ENCODE peak calls at places on chromosomes 16 and 17, in six cellular contexts. N is lower leg skin, Q is cardiac fibroblast, E is thoracic aorta, K is colonic mucosa, P is bronchial epithelial cell. Z is an unnamed sample.

GRCh38 chr16:75138636-75139035 is 9.7 kb upstream of the ZFP1 start:
- DNase-seq in K (no peak), N (no peak), Q (peak; percentile 20), P (no peak), E (no peak), Z (peak; percentile 32)

GRCh38 chr16:56277040-56277439 is 85.8 kb downstream of the GNAO1 start:
- DNase-seq in K (no peak), E (no peak), P (no peak), Q (no peak), N (peak; percentile 46), Z (no peak)

GRCh38 chr17:47713980-47714689 is 18.9 kb upstream of the TBX21 start:
- DNase-seq in E (no peak), K (no peak), Q (no peak), P (no peak), N (no peak), Z (peak; percentile 48)

GRCh38 chr17:66373944-66374817 is 71.8 kb downstream of the PRKCA start:
- DNase-seq in K (peak; percentile 40), Q (peak; percentile 41), E (no peak), P (no peak), N (no peak), Z (no peak)

GRCh38 chr17:33046361-33047255 is 55.0 kb downstream of the SPACA3 start:
- DNase-seq in P (no peak), E (no peak), K (no peak), N (peak; percentile 43), Q (no peak), Z (no peak)

GRCh38 chr16:65538945-65539344 is 417.1 kb upstream of the CDH11 start:
- DNase-seq in P (peak; percentile 38), Q (peak; percentile 53), E (no peak), N (no peak), K (no peak), Z (no peak)

GRCh38 chr16:3774156-3774767 is 56.9 kb upstream of the TRAP1 start:
- DNase-seq in K (no peak), E (no peak), Q (peak; percentile 61), N (peak; percentile 46), P (no peak), Z (no peak)

GRCh38 chr16:24966031-24966430 is 49.1 kb downstream of the ARHGAP17 start:
- DNase-seq in P (no peak), N (no peak), E (no peak), K (no peak), Q (no peak), Z (no peak)

GRCh38 chr17:74303300-74303699 is 22.7 kb upstream of the KIF19 start:
- DNase-seq in N (no peak), K (no peak), P (no peak), Q (no peak), E (no peak), Z (no peak)

GRCh38 chr17:82098939-82099765 is 1.1 kb upstream of the FASN start:
- DNase-seq in P (no peak), Q (no peak), K (no peak), N (no peak), E (no peak), Z (peak; percentile 58)

GRCh38 chr16:75306102-75306762 is 54.8 kb upstream of the BCAR1 start:
- DNase-seq in Q (peak; percentile 16), P (peak; percentile 90), N (no peak), E (no peak), K (peak; percentile 63), Z (no peak)

GRCh38 chr17:73165616-73166404 is 1.0 kb downstream of the SSTR2 start:
- DNase-seq in K (no peak), E (no peak), P (no peak), N (no peak), Q (no peak), Z (no peak)

GRCh38 chr17:31369266-31369665 is 22.2 kb upstream of the RAB11FIP4 start:
- DNase-seq in N (no peak), P (no peak), K (no peak), E (no peak), Q (peak; percentile 52), Z (no peak)

GRCh38 chr16:72400257-72401078 is 228.5 kb upstream of the PMFBP1 start:
- DNase-seq in N (no peak), Q (peak; percentile 82), E (no peak), K (peak; percentile 34), P (peak; percentile 52), Z (peak; percentile 73)

GRCh38 chr16:74695450-74696422 is 4.9 kb downstream of the MLKL start:
- DNase-seq in E (peak; percentile 78), P (peak; percentile 93), N (peak; percentile 93), Q (peak; percentile 95), K (peak; percentile 86), Z (peak; percentile 90)

GRCh38 chr16:86575754-86576557 is 2.4 kb upstream of the FOXL1 start:
- DNase-seq in Q (peak; percentile 93), K (peak; percentile 79), E (peak; percentile 79), N (peak; percentile 89), P (peak; percentile 83), Z (peak; percentile 20)

GRCh38 chr17:73430848-73431247 is 119.0 kb upstream of the CDC42EP4 start:
- DNase-seq in E (no peak), K (peak; percentile 29), N (no peak), Q (peak; percentile 10), P (no peak), Z (no peak)

GRCh38 chr17:80492343-80493136 is 16.1 kb upstream of the NPTX1 start:
- DNase-seq in N (no peak), Q (no peak), E (no peak), K (no peak), P (no peak), Z (no peak)

GRCh38 chr16:28935924-28936783 is 4.4 kb downstream of the CD19 start:
- DNase-seq in N (peak; percentile 93), E (peak; percentile 40), Q (peak; percentile 81), K (peak; percentile 95), P (peak; percentile 61), Z (peak; percentile 92)

GRCh38 chr17:74354123-74354522 is 7.5 kb downstream of the BTBD17 start:
- DNase-seq in K (peak; percentile 58), Q (no peak), P (peak; percentile 23), E (no peak), N (no peak), Z (peak; percentile 66)

GRCh38 chr17:48125829-48126612 is 18.5 kb downstream of the SNX11 start:
- DNase-seq in K (no peak), P (no peak), N (peak; percentile 42), E (no peak), Q (no peak), Z (no peak)

GRCh38 chr16:86398622-86399021 is 111.7 kb upstream of the FOXF1 start:
- DNase-seq in N (no peak), Q (peak; percentile 31), P (no peak), E (no peak), K (no peak), Z (no peak)

GRCh38 chr17:48577330-48577945 is 712 bp downstream of the HOXB4 start:
- DNase-seq in K (peak; percentile 63), N (no peak), Q (no peak), P (no peak), E (no peak), Z (no peak)

GRCh38 chr16:58709338-58709737 is 24.8 kb upstream of the SLC38A7 start:
- DNase-seq in E (no peak), K (no peak), Q (no peak), N (no peak), P (no peak), Z (no peak)

GRCh38 chr17:61461586-61461966 is 9.4 kb downstream of the TBX4 start:
- DNase-seq in N (no peak), E (no peak), P (no peak), K (peak; percentile 50), Q (no peak), Z (no peak)

GRCh38 chr17:61462734-61463067 is 10.5 kb downstream of the TBX4 start:
- DNase-seq in E (no peak), K (no peak), P (no peak), N (no peak), Q (no peak), Z (no peak)

GRCh38 chr17:61460796-61461585 is 8.8 kb downstream of the TBX4 start:
- DNase-seq in E (no peak), K (no peak), N (no peak), P (no peak), Q (no peak), Z (no peak)

GRCh38 chr17:61463068-61463980 is 11.1 kb downstream of the TBX4 start:
- DNase-seq in N (peak; percentile 83), Q (no peak), P (no peak), K (no peak), E (no peak), Z (no peak)

GRCh38 chr17:61461967-61462733 is 9.9 kb downstream of the TBX4 start:
- DNase-seq in N (peak; percentile 81), Q (peak; percentile 10), K (no peak), E (no peak), P (no peak), Z (no peak)
- H3K4me3 ChIP-seq in N (no peak overlapping the region), Q (no peak overlapping the region), K (no peak overlapping the region), E (peak overlapping the region; percentile 41), P (no peak overlapping the region), Z (no peak overlapping the region)

DNA sequence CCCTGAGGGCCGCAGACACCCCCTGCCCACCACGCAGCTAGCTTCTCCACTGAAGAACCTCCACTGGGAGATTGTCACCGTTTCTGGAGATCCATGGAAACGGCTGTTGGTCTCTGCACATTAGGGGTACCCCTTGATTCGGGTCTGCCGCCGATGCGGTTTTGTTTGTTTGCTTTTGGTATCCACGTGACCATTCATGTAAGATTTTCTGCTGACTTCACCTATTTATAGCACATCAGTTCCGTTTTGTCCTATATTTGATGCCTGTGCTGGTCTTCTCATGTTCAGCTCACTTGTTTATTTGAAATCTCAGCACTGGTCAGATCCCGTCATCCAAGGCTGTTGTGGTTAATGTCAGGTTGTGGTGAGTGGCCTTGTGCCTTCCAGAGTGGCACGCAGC is 21.1 kb downstream of the CRAMP1 start:
- DNase-seq in N (no peak), Q (no peak), K (no peak), E (no peak), P (no peak), Z (no peak)
- TF ChIP-seq CTCF in N (no peak), Q (no peak), K (no peak), E (no peak), P (no peak), Z (no peak)

GRCh38 chr16:68448360-68448970 is at the start of gene SMPD3:
- DNase-seq in K (peak; percentile 97), P (peak; percentile 91), E (peak; percentile 81), N (peak; percentile 96), Q (peak; percentile 99), Z (peak; percentile 99)

GRCh38 chr16:68444058-68444657 is 4.2 kb downstream of the SMPD3 start:
- DNase-seq in Q (peak; percentile 40), E (no peak), P (peak; percentile 39), N (no peak), K (peak; percentile 57), Z (peak; percentile 16)

GRCh38 chr16:68447721-68448359 is 468 bp downstream of the SMPD3 start:
- DNase-seq in N (peak; percentile 88), P (no peak), K (peak; percentile 38), Q (no peak), E (no peak), Z (no peak)

GRCh38 chr16:68445458-68445857 is 2.9 kb downstream of the SMPD3 start:
- DNase-seq in P (peak; percentile 58), K (peak; percentile 81), Q (peak; percentile 11), E (no peak), N (no peak), Z (peak; percentile 80)

GRCh38 chr16:68446941-68447675 is 1.2 kb downstream of the SMPD3 start:
- DNase-seq in K (no peak), P (no peak), E (no peak), Q (no peak), N (peak; percentile 58), Z (no peak)
- H3K4me3 ChIP-seq in K (no peak overlapping the region), P (no peak overlapping the region), E (no peak overlapping the region), Q (no peak overlapping the region), N (no peak overlapping the region), Z (no peak overlapping the region)

GRCh38 chr17:39352511-39352910 is 48.9 kb downstream of the FBXL20 start:
- DNase-seq in E (no peak), K (no peak), P (no peak), Q (peak; percentile 27), N (no peak), Z (no peak)
- TF ChIP-seq CTCF in E (no peak), K (no peak), P (no peak), Q (no peak), N (no peak), Z (no peak)

GRCh38 chr17:50152736-50153135 is 2.3 kb upstream of the PPP1R9B start:
- DNase-seq in Q (no peak), E (no peak), P (no peak), N (no peak), K (no peak), Z (no peak)
- H3K4me3 ChIP-seq in Q (no peak overlapping the region), E (peak overlapping the region; percentile 96), P (no peak overlapping the region), N (no peak overlapping the region), K (no peak overlapping the region), Z (no peak overlapping the region)

Z was measured in GM12865.